ENCODE peak calls at places on chromosomes 3 and 15, in four cellular contexts. P is stimulated activated CD8-positive, alpha-beta memory T cell treated with anti-CD3 and anti-CD28 coated beads, Interleukin-12 subunit alpha, Interleukin-12 subunit beta, amount 100 ng/mL, for 1 hour; B is uterus; X is fibroblast of pulmonary artery. T is an unnamed sample.

GRCh38 chr3:52159503-52159902 is 5.3 kb upstream of the POC1A start:
- DNase-seq in B (no peak), X (no peak), P (no peak), T (no peak)

GRCh38 chr3:194941360-194941955 is 255.8 kb downstream of the FAM43A start:
- DNase-seq in X (no peak), B (no peak), P (no peak), T (no peak)

GRCh38 chr3:23431759-23432158 is 228.6 kb downstream of the UBE2E2 start:
- DNase-seq in P (no peak), X (no peak), B (no peak), T (no peak)

GRCh38 chr3:197896421-197896820 is 53.6 kb upstream of the RPL35A start:
- DNase-seq in X (no peak), B (no peak), P (no peak), T (no peak)

GRCh38 chr15:43510230-43511011 is 7.0 kb upstream of the MAP1A start:
- DNase-seq in B (peak; percentile 98), X (peak; percentile 99), P (peak; percentile 93), T (peak; percentile 97)

GRCh38 chr3:129595544-129596193 is 10.8 kb downstream of the PLXND1 start:
- DNase-seq in P (no peak), B (no peak), X (no peak), T (no peak)

GRCh38 chr3:114624047-114624445 is 330.2 kb downstream of the TIGIT start:
- DNase-seq in X (peak; percentile 67), B (peak; percentile 73), P (no peak), T (no peak)

GRCh38 chr3:89278305-89278704 is 170.9 kb downstream of the EPHA3 start:
- DNase-seq in B (no peak), X (no peak), P (no peak), T (no peak)

GRCh38 chr3:126287536-126288181 is 69.5 kb downstream of the KLF15 start:
- DNase-seq in P (no peak), X (peak; percentile 49), B (peak; percentile 63), T (no peak)

GRCh38 chr3:198028718-198029117 is 68.7 kb downstream of the LMLN start:
- DNase-seq in P (no peak), B (no peak), X (peak; percentile 39), T (no peak)

GRCh38 chr3:10008588-10009344 is 17.5 kb upstream of the FANCD2 start:
- DNase-seq in P (peak; percentile 60), B (peak; percentile 87), X (peak; percentile 76), T (no peak)

GRCh38 chr15:57827021-57827420 is 120.5 kb downstream of the POLR2M start:
- DNase-seq in B (no peak), X (peak; percentile 14), P (no peak), T (no peak)

GRCh38 chr15:100429116-100429728 is 87.4 kb upstream of the ADAMTS17 start:
- DNase-seq in B (no peak), P (no peak), X (peak; percentile 2), T (no peak)

GRCh38 chr15:80251505-80252280 is at the start of gene CTXND1:
- DNase-seq in P (no peak), B (no peak), X (no peak), T (no peak)

GRCh38 chr15:67174864-67175573 is 79.4 kb downstream of the AAGAB start:
- DNase-seq in X (no peak), P (no peak), B (no peak), T (no peak)

GRCh38 chr15:84981711-84982300 is at the start of gene PDE8A:
- DNase-seq in B (no peak), P (peak; percentile 32), X (peak; percentile 52), T (no peak)

GRCh38 chr15:31338318-31338878 is 11.8 kb downstream of the KLF13 start:
- DNase-seq in P (no peak), X (peak; percentile 10), B (peak; percentile 50), T (no peak)

GRCh38 chr15:35547775-35548364 is 1.9 kb upstream of the DPH6 start:
- DNase-seq in X (no peak), B (no peak), P (no peak), T (no peak)

GRCh38 chr3:56758539-56758981 is 43.2 kb downstream of the ARHGEF3 start:
- DNase-seq in X (peak; percentile 89), P (peak; percentile 9), B (peak; percentile 55), T (peak; percentile 49)

GRCh38 chr3:159583662-159584061 is 405.0 kb upstream of the IL12A start:
- DNase-seq in B (no peak), X (no peak), P (no peak), T (no peak)

GRCh38 chr3:155154255-155154654 is 74.1 kb downstream of the MME start:
- DNase-seq in B (no peak), X (no peak), P (no peak), T (no peak)

GRCh38 chr15:27028836-27029482 is 58.0 kb downstream of the GABRG3 start:
- DNase-seq in P (no peak), X (no peak), B (no peak), T (no peak)

GRCh38 chr3:126828306-126828705 is 124.3 kb downstream of the CHCHD6 start:
- DNase-seq in X (peak; percentile 49), P (no peak), B (peak; percentile 37), T (no peak)

GRCh38 chr15:50257206-50257735 is 8.3 kb downstream of the HDC start:
- DNase-seq in P (no peak), X (no peak), B (no peak), T (no peak)

GRCh38 chr15:87528873-87529272 is 727.7 kb downstream of the NTRK3 start:
- DNase-seq in B (no peak), X (no peak), P (no peak), T (no peak)